ENCODE peak calls at places on chromosome 1, in four cellular contexts. N is MM.1S, I is GM20000, P is hippocampal formation. R is an unnamed sample.
A peak's percentile ranks its signal among the peaks of the same experiment; 100 is the strongest.

GRCh38 chr1:119373465-119373864 is 4.9 kb downstream of the HAO2 start:
- DNase-seq in P (no peak), I (no peak), N (no peak), R (no peak)

GRCh38 chr1:18557621-18558465 is 72.8 kb upstream of the PAX7 start:
- DNase-seq in P (peak; percentile 5), I (no peak), N (no peak), R (no peak)

GRCh38 chr1:48560114-48560513 is 88.1 kb upstream of the SPATA6 start:
- DNase-seq in N (no peak), P (no peak), I (no peak), R (no peak)

GRCh38 chr1:22262583-22262982 is 119.7 kb upstream of the WNT4 start:
- DNase-seq in I (no peak), N (peak; percentile 9), P (no peak), R (no peak)

GRCh38 chr1:174799136-174799479 is 200.6 kb upstream of the CACYBP start:
- DNase-seq in P (no peak), N (no peak), I (no peak), R (no peak)

GRCh38 chr1:167721617-167722151 is at the start of gene MPZL1:
- DNase-seq in P (peak; percentile 96), I (peak; percentile 99), N (peak; percentile 98), R (peak; percentile 77)

GRCh38 chr1:18818036-18818435 is 41.4 kb downstream of the TAS1R2 start:
- DNase-seq in N (no peak), P (no peak), I (no peak), R (no peak)

GRCh38 chr1:240562111-240562590 is 49.8 kb downstream of the GREM2 start:
- DNase-seq in N (peak; percentile 54), I (no peak), P (no peak), R (no peak)

GRCh38 chr1:211648336-211648735 is 27.1 kb downstream of the NEK2 start:
- DNase-seq in N (no peak), I (no peak), P (no peak), R (no peak)

GRCh38 chr1:43067856-43068751 is 104.0 kb downstream of the EBNA1BP2 start:
- DNase-seq in P (peak; percentile 27), N (no peak), I (peak; percentile 51), R (no peak)

GRCh38 chr1:47024138-47024856 is 828 bp downstream of the CYP4X1 start:
- DNase-seq in N (no peak), P (no peak), I (no peak), R (no peak)

GRCh38 chr1:53734650-53735211 is 4.2 kb downstream of the GLIS1 start:
- DNase-seq in P (no peak), N (peak; percentile 67), I (no peak), R (no peak)

GRCh38 chr1:7022058-7022457 is 236.8 kb downstream of the CAMTA1 start:
- DNase-seq in N (no peak), P (no peak), I (no peak), R (no peak)

GRCh38 chr1:171983584-171983983 is 142.3 kb downstream of the DNM3 start:
- DNase-seq in P (no peak), I (no peak), N (peak; percentile 20), R (no peak)

GRCh38 chr1:25369241-25369640 is 31.1 kb downstream of the TMEM50A start:
- DNase-seq in N (no peak), P (no peak), I (no peak), R (no peak)

GRCh38 chr1:47709302-47710074 is 271.6 kb downstream of the FOXD2 start:
- DNase-seq in I (peak; percentile 68), N (no peak), P (peak; percentile 14), R (no peak)

GRCh38 chr1:114340906-114341698 is 169.9 kb downstream of the TRIM33 start:
- DNase-seq in N (peak; percentile 25), I (no peak), P (no peak), R (no peak)

GRCh38 chr1:117585086-117585485 is 20.8 kb upstream of the TENT5C start:
- DNase-seq in I (no peak), N (no peak), P (no peak), R (no peak)

GRCh38 chr1:222105393-222105737 is 363.5 kb upstream of the DUSP10 start:
- DNase-seq in P (no peak), I (no peak), N (no peak), R (no peak)

GRCh38 chr1:54158071-54158470 is 5.3 kb upstream of the CDCP2 start:
- DNase-seq in I (no peak), P (no peak), N (no peak), R (no peak)

R was measured in GM19239.